ENCODE peak calls at places on chromosomes 1 and 21, in nine cellular contexts. D is fibroblast of mammary gland; X is GM10248; O is CD4-positive, CD25-positive, alpha-beta regulatory T cell; R is iPS-NIHi11; V is NCI-H1105; L is Daoy; Z is left cardiac atrium; W is stimulated activated CD8-positive, alpha-beta memory T cell treated with anti-CD3 and anti-CD28 coated beads, Interleukin-7, amount 100 ng/mL, for 1 hour. H is an unnamed sample.

GRCh38 chr21:38645282-38645681 is 147.0 kb upstream of the ERG start:
- DNase-seq in D (peak), L (peak), W (no peak), R (no peak), V (no peak), O (no peak), Z (no peak), X (no peak), H (peak)

GRCh38 chr21:33634254-33634653 is 7.3 kb downstream of the CRYZL1 start:
- DNase-seq in X (no peak), O (no peak), L (no peak), Z (no peak), D (no peak), W (no peak), V (no peak), R (no peak), H (no peak)

GRCh38 chr1:11955221-11955620 is 20.7 kb downstream of the PLOD1 start:
- DNase-seq in W (no peak), V (no peak), O (no peak), Z (no peak), X (no peak), L (no peak), D (no peak), R (no peak), H (no peak)

GRCh38 chr1:117605164-117605810 is 561 bp upstream of the TENT5C start:
- DNase-seq in L (peak), Z (peak), D (no peak), R (no peak), X (no peak), V (no peak), W (no peak), O (no peak), H (no peak)

GRCh38 chr1:48953617-48954016 is 176.9 kb upstream of the BEND5 start:
- DNase-seq in O (no peak), R (no peak), X (no peak), D (no peak), L (no peak), V (no peak), W (no peak), Z (no peak), H (no peak)

GRCh38 chr1:17919525-17920439 is 164.6 kb downstream of the ACTL8 start:
- DNase-seq in W (no peak), V (no peak), Z (peak), O (no peak), D (peak), R (peak), L (peak), X (no peak), H (peak)

GRCh38 chr1:232613752-232614381 is 16.1 kb downstream of the SIPA1L2 start:
- DNase-seq in R (no peak), W (no peak), D (peak), V (no peak), O (no peak), X (no peak), L (peak), Z (no peak), H (peak)

GRCh38 chr21:32520885-32521735 is 64.2 kb downstream of the TCP10L start:
- DNase-seq in D (peak), Z (peak), O (no peak), R (no peak), L (peak), V (peak), X (no peak), W (no peak), H (peak)

GRCh38 chr1:243944429-243945160 is 94.6 kb upstream of the AKT3 start:
- DNase-seq in R (peak), X (no peak), W (no peak), D (peak), O (no peak), L (no peak), V (no peak), Z (no peak), H (no peak)

GRCh38 chr1:6971699-6972098 is 186.4 kb downstream of the CAMTA1 start:
- DNase-seq in L (no peak), Z (no peak), D (no peak), W (no peak), V (no peak), R (no peak), O (no peak), X (no peak), H (no peak)

GRCh38 chr1:41017141-41018024 is 4.1 kb downstream of the SLFNL1 start:
- DNase-seq in W (no peak), L (no peak), Z (no peak), X (no peak), V (no peak), D (no peak), O (no peak), R (no peak), H (no peak)

H was measured in fibroblast of gingiva.